ENCODE peak calls at places on chromosomes 12 and 14, in five cellular contexts. C, J, O, F and W are unnamed samples.

GRCh38 chr12:58557156-58557555 is 363.1 kb downstream of the LRIG3 start:
- DNase-seq in O (no peak), J (no peak), C (no peak), F (no peak), W (no peak)

GRCh38 chr12:10673660-10674384 is at the start of gene STYK1:
- DNase-seq in J (peak; percentile 12), C (peak; percentile 75), F (peak; percentile 90), O (no peak), W (no peak)

GRCh38 chr12:388547-389137 is 478 bp downstream of the KDM5A start:
- DNase-seq in F (peak; percentile 11), J (no peak), C (peak; percentile 74), O (no peak), W (no peak)

GRCh38 chr12:98402081-98402480 is 113.3 kb upstream of the TMPO start:
- DNase-seq in O (no peak), F (no peak), J (no peak), C (no peak), W (no peak)

GRCh38 chr12:94071258-94071657 is 77.1 kb upstream of the PLXNC1 start:
- DNase-seq in J (no peak), O (no peak), C (no peak), F (no peak), W (no peak)

GRCh38 chr12:46363582-46364299 is 8.8 kb downstream of the SLC38A2 start:
- DNase-seq in J (no peak), O (no peak), F (no peak), C (no peak), W (no peak)

GRCh38 chr14:61177279-61178225 is 103.6 kb downstream of the TMEM30B start:
- DNase-seq in J (no peak), F (no peak), C (no peak), O (no peak), W (no peak)

GRCh38 chr14:96614528-96614927 is 112.3 kb downstream of the PAPOLA start:
- DNase-seq in J (no peak), C (peak; percentile 50), F (no peak), O (no peak), W (no peak)

GRCh38 chr12:83537428-83538053 is 850.8 kb downstream of the TMTC2 start:
- DNase-seq in J (no peak), O (no peak), F (no peak), C (no peak), W (no peak)

GRCh38 chr12:46177020-46177419 is 91.8 kb downstream of the SLC38A1 start:
- DNase-seq in F (no peak), C (no peak), J (no peak), O (no peak), W (no peak)

GRCh38 chr12:15278816-15279658 is 43.3 kb upstream of the PTPRO start:
- DNase-seq in O (no peak), F (peak; percentile 46), J (peak; percentile 76), C (no peak), W (peak; percentile 79)

GRCh38 chr14:73661872-73662271 is 17.1 kb downstream of the DNAL1 start:
- DNase-seq in C (no peak), J (no peak), F (no peak), O (no peak), W (no peak)

GRCh38 chr14:33555710-33556350 is 395.0 kb downstream of the EGLN3 start:
- DNase-seq in O (no peak), F (no peak), J (no peak), C (no peak), W (no peak)

GRCh38 chr12:100698518-100698917 is 96.1 kb upstream of the ANO4 start:
- DNase-seq in C (no peak), O (no peak), F (no peak), J (no peak), W (no peak)

GRCh38 chr12:11888029-11888428 is 182.7 kb upstream of the BCL2L14 start:
- DNase-seq in J (no peak), O (no peak), F (no peak), C (no peak), W (no peak)

GRCh38 chr12:100794441-100795192 is at the start of gene ANO4:
- DNase-seq in F (no peak), C (peak; percentile 39), J (no peak), O (no peak), W (no peak)

GRCh38 chr12:101793401-101793800 is 37.4 kb downstream of the GNPTAB start:
- DNase-seq in F (no peak), O (no peak), J (no peak), C (no peak), W (no peak)

GRCh38 chr12:2803635-2804380 is 8.7 kb upstream of the ITFG2 start:
- DNase-seq in J (no peak), F (no peak), C (no peak), O (no peak), W (no peak)

GRCh38 chr12:2800046-2800570 is 5.3 kb downstream of the FKBP4 start:
- DNase-seq in F (no peak), J (no peak), C (no peak), O (no peak), W (no peak)

GRCh38 chr12:2804390-2805145 is 7.9 kb upstream of the ITFG2 start:
- DNase-seq in F (no peak), C (no peak), J (peak; percentile 72), O (no peak), W (no peak)

GRCh38 chr12:2797721-2798418 is 3.1 kb downstream of the FKBP4 start:
- DNase-seq in F (no peak), J (peak; percentile 65), C (no peak), O (no peak), W (no peak)

GRCh38 chr12:2801044-2801783 is 6.4 kb downstream of the FKBP4 start:
- DNase-seq in C (no peak), O (no peak), F (no peak), J (no peak), W (no peak)
- H3K27ac ChIP-seq in C (no peak overlapping the region), O (no peak overlapping the region), F (no peak overlapping the region), J (no peak overlapping the region), W (no peak overlapping the region)

DNA sequence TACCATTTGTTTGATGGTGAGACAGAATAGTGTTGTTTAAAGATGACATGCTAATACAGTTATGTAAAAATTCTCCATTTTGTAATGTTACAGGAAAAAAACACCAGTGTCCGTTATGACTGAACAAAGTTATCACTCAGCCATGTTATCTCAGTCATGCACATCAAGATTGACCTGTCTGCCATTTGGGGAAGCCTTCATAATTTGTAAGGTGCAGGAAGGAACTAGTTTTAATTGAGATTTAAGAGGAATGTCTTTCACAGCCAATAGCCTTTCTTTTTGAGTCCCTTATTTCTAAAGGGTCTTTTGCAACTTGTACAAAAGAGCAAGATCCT is 432.2 kb downstream of the RAD51B start:
- DNase-seq in O (no peak), C (no peak), F (no peak), J (no peak), W (no peak)
- H3K4me1 ChIP-seq in O (peaks cover 53% of the 10 kb centered on the region), C (peaks cover 72% of the 10 kb centered on the region), F (peaks cover 41% of the 10 kb centered on the region), J (peaks cover 42% of the 10 kb centered on the region), W (peaks cover 41% of the 10 kb centered on the region)

GRCh38 chr12:91616401-91616800 is 433.8 kb upstream of the DCN start:
- DNase-seq in C (no peak), J (no peak), F (no peak), O (no peak), W (no peak)
- H3K27ac ChIP-seq in C (no peak overlapping the region), J (no peak overlapping the region), F (no peak overlapping the region), O (no peak overlapping the region), W (no peak overlapping the region)

DNA sequence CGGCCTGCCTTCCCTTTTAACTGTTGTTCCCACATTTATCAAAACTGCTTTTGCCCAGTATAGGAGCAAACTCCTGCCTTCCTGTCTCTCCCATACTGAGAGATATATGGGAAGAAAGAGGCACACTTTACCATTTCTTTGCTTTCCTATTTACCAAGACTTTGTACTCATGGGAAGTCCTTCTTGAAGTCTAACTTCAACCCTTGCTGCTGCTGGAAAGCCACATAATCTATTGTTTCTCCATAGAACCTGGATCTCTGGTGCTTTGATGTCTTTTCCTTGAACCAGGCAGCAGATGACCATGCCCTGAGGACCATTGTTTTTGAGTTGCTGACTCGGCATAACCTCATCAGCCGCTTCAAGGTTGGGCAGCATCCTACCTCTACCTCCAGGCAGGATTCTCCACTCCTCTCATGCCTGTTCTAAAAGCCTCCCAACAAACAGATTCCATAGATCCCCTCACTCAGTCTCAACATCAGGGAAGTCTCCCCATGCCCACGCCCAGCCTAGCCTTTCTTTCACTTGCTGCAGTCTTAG is 18.4 kb downstream of the PPP1R1A start:
- DNase-seq in J (no peak), F (no peak), O (no peak), C (no peak), W (no peak)
- H3K4me1 ChIP-seq in J (no peaks in the 10 kb centered on the region), F (no peaks in the 10 kb centered on the region), O (peaks cover 6% of the 10 kb centered on the region), C (peaks cover 43% of the 10 kb centered on the region), W (peaks cover 12% of the 10 kb centered on the region)

GRCh38 chr12:95549392-95550084 is 1.7 kb downstream of the USP44 start:
- DNase-seq in O (no peak), J (no peak), C (no peak), F (peak; percentile 19), W (no peak)

GRCh38 chr12:95547522-95548055 is 3.7 kb downstream of the USP44 start:
- DNase-seq in F (no peak), J (no peak), O (no peak), C (peak; percentile 54), W (no peak)

GRCh38 chr12:95546491-95546813 is 4.8 kb downstream of the USP44 start:
- DNase-seq in F (no peak), O (no peak), J (no peak), C (peak; percentile 59), W (no peak)

GRCh38 chr12:95548539-95549391 is 2.5 kb downstream of the USP44 start:
- DNase-seq in O (no peak), J (peak; percentile 20), F (peak; percentile 56), C (peak; percentile 91), W (no peak)

GRCh38 chr12:95548056-95548538 is 3.2 kb downstream of the USP44 start:
- DNase-seq in O (no peak), F (peak; percentile 34), J (no peak), C (peak; percentile 84), W (no peak)
- H3K27ac ChIP-seq in O (peak overlapping the region; percentile 71), F (peak overlapping the region; percentile 78), J (peak overlapping the region; percentile 39), C (peak overlapping the region; percentile 94), W (peak overlapping the region; percentile 75)

DNA sequence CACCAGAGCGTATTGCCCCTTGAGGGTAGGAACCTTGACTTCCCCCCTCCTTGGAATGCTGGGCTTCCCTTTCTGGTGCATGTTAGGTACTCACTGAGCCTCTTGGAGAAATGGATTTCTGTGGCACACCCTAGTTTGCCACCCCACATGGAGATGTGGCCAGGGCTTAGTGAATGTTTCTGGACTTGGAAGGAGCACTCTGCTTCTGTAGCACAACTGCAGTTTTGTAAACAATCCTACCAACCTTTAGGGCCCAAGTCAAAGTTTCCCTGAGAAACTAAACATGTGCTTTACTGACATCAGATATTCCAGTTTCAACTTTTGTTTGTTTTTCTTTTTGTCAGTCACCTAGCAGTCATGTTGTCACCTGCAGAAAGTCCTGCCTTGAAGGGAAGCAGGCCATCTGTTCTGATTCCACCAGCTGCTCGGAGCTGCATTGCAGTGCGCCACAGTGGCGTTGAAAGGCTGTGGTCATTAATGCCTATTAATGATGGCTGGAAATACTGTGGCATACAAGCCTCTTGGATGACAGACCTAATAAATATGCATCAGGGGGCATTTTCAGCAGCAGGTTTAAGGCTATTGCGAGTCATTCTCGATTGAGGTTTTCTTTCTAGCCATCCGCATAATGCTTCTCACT is 7.7 kb downstream of the PELI2 start:
- DNase-seq in C (no peak), F (no peak), J (no peak), O (no peak), W (no peak)
- H3K4me1 ChIP-seq in C (peaks cover 55% of the 10 kb centered on the region), F (peaks cover 12% of the 10 kb centered on the region), J (peaks cover 9% of the 10 kb centered on the region), O (peaks cover 37% of the 10 kb centered on the region), W (peaks cover 21% of the 10 kb centered on the region)